ENCODE peak calls at places on chromosome 7, in eight cellular contexts. J is hepatocyte, H is coronary artery, R is ovary, I is neural crest cell, P is heart right ventricle, Z is A673, B is sigmoid colon. U is an unnamed sample.

GRCh38 chr7:137895301-137896201 is 48.8 kb upstream of the DGKI start:
- DNase-seq in Z (no peak), P (no peak), R (no peak), I (no peak), H (no peak), B (no peak), J (no peak), U (no peak)

GRCh38 chr7:94647295-94647694 is 8.6 kb downstream of the SGCE start:
- DNase-seq in I (no peak), R (no peak), H (no peak), P (no peak), B (no peak), J (no peak), Z (no peak), U (no peak)

GRCh38 chr7:67732898-67733297 is 736.3 kb downstream of the TYW1 start:
- DNase-seq in R (no peak), H (no peak), Z (no peak), I (no peak), P (no peak), J (no peak), B (no peak), U (no peak)

GRCh38 chr7:28964056-28964455 is 5.9 kb upstream of the TRIL start:
- DNase-seq in H (no peak), B (no peak), R (no peak), J (no peak), P (no peak), I (no peak), Z (no peak), U (no peak)

GRCh38 chr7:41203542-41203941 is 499.3 kb downstream of the INHBA start:
- DNase-seq in I (no peak), H (no peak), J (no peak), P (no peak), B (no peak), Z (no peak), R (no peak), U (no peak)

GRCh38 chr7:18886801-18887200 is 230.6 kb downstream of the TWIST1 start:
- DNase-seq in J (no peak), P (no peak), Z (no peak), I (no peak), R (no peak), H (no peak), B (no peak), U (no peak)

GRCh38 chr7:88218836-88219605 is 817 bp downstream of the SRI start:
- DNase-seq in R (peak), Z (peak), H (peak), B (peak), J (peak), P (peak), I (peak), U (no peak)

GRCh38 chr7:43758861-43759683 is 592 bp downstream of the BLVRA start:
- DNase-seq in I (peak), B (no peak), P (peak), R (peak), H (no peak), Z (peak), J (peak), U (no peak)

GRCh38 chr7:46916581-46916980 is 665.3 kb downstream of the TNS3 start:
- DNase-seq in J (no peak), Z (no peak), I (no peak), H (no peak), P (no peak), B (no peak), R (no peak), U (no peak)

GRCh38 chr7:20744913-20745587 is 41.6 kb downstream of the SP8 start:
- DNase-seq in I (no peak), R (no peak), P (no peak), B (no peak), H (no peak), Z (peak), J (peak), U (no peak)

GRCh38 chr7:45591101-45591906 is 17.1 kb downstream of the ADCY1 start:
- DNase-seq in I (no peak), R (peak), B (peak), J (no peak), Z (no peak), H (peak), P (no peak), U (peak)

GRCh38 chr7:234712-235553 is 42.6 kb downstream of the FAM20C start:
- DNase-seq in J (peak), R (peak), B (peak), H (peak), Z (no peak), P (peak), I (no peak), U (no peak)

GRCh38 chr7:2468227-2468626 is 8.0 kb downstream of the GRIFIN start:
- DNase-seq in H (peak), B (no peak), Z (no peak), P (no peak), I (no peak), J (no peak), R (no peak), U (no peak)

GRCh38 chr7:52799817-52800216 is 235.6 kb upstream of the POM121L12 start:
- DNase-seq in B (no peak), J (no peak), I (no peak), H (no peak), Z (no peak), P (no peak), R (no peak), U (no peak)
- TF ChIP-seq CTCF in B (no peak), J (no peak), I (no peak), H (no peak), Z (no peak), P (no peak), R (no peak), U (no peak)

GRCh38 chr7:134727711-134728110 is 51.7 kb upstream of the CALD1 start:
- DNase-seq in R (no peak), J (no peak), H (no peak), P (no peak), I (no peak), B (no peak), Z (no peak), U (no peak)

GRCh38 chr7:134722786-134723322 is 56.6 kb upstream of the CALD1 start:
- DNase-seq in H (no peak), B (peak), I (no peak), Z (no peak), R (no peak), P (no peak), J (no peak), U (no peak)

GRCh38 chr7:134723904-134724303 is 55.5 kb upstream of the CALD1 start:
- DNase-seq in I (no peak), J (no peak), H (no peak), Z (no peak), B (no peak), R (no peak), P (no peak), U (no peak)

GRCh38 chr7:134726581-134726980 is 52.9 kb upstream of the CALD1 start:
- DNase-seq in J (no peak), B (peak), I (no peak), H (no peak), Z (no peak), P (no peak), R (no peak), U (no peak)

GRCh38 chr7:134724606-134725005 is 54.8 kb upstream of the CALD1 start:
- DNase-seq in Z (peak), H (no peak), J (no peak), R (no peak), P (no peak), B (no peak), I (no peak), U (peak)
- TF ChIP-seq CTCF in Z (peak), H (no peak), J (peak), R (no peak), P (no peak), B (no peak), I (peak), U (peak)

DNA sequence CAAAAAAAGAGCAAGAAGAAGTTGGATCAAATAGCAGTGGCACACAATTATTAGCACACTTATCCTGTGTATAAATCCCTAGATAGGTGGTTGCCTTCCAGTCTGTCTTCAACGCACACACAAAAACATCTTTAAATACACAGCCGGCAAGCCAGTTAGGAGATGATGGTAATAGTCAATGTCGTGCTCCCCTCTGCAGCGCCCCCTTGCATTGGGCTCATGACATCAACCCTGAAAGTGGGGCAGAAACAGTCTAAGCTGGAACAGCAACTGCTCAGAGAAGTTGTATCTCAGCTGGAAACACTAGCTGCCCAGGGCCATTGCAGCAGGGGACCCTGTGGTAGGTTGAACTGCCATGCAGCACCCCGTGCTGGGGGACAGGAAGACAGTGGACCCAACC is 179.5 kb upstream of the YAE1 start:
- DNase-seq in R (no peak), H (no peak), Z (no peak), J (no peak), P (no peak), B (no peak), I (no peak), U (no peak)
- TF ChIP-seq CTCF in R (no peak), H (no peak), Z (peak), J (no peak), P (no peak), B (no peak), I (no peak), U (peak)

GRCh38 chr7:34075976-34076375 is 170.6 kb downstream of the BMPER start:
- DNase-seq in H (no peak), B (no peak), I (no peak), J (no peak), Z (no peak), P (no peak), R (no peak), U (no peak)

GRCh38 chr7:34077168-34077567 is 171.8 kb downstream of the BMPER start:
- DNase-seq in P (no peak), R (no peak), H (no peak), Z (no peak), B (no peak), J (no peak), I (no peak), U (no peak)

GRCh38 chr7:34073676-34074075 is 168.3 kb downstream of the BMPER start:
- DNase-seq in P (no peak), R (peak), Z (no peak), B (no peak), J (no peak), I (no peak), H (no peak), U (no peak)

GRCh38 chr7:34078864-34079263 is 173.5 kb downstream of the BMPER start:
- DNase-seq in I (no peak), Z (no peak), P (no peak), J (no peak), R (no peak), B (no peak), H (no peak), U (no peak)

GRCh38 chr7:34075543-34075942 is 170.2 kb downstream of the BMPER start:
- DNase-seq in I (no peak), J (no peak), B (no peak), P (no peak), Z (no peak), R (no peak), H (no peak), U (no peak)
- TF ChIP-seq CTCF in I (no peak), J (no peak), B (no peak), P (no peak), Z (no peak), R (no peak), H (no peak), U (no peak)

GRCh38 chr7:119643558-119643957 is 629.4 kb upstream of the KCND2 start:
- DNase-seq in B (no peak), H (no peak), I (no peak), Z (no peak), J (no peak), R (no peak), P (no peak), U (no peak)
- TF ChIP-seq CTCF in B (no peak), H (no peak), I (no peak), Z (no peak), J (no peak), R (no peak), P (no peak), U (no peak)

DNA sequence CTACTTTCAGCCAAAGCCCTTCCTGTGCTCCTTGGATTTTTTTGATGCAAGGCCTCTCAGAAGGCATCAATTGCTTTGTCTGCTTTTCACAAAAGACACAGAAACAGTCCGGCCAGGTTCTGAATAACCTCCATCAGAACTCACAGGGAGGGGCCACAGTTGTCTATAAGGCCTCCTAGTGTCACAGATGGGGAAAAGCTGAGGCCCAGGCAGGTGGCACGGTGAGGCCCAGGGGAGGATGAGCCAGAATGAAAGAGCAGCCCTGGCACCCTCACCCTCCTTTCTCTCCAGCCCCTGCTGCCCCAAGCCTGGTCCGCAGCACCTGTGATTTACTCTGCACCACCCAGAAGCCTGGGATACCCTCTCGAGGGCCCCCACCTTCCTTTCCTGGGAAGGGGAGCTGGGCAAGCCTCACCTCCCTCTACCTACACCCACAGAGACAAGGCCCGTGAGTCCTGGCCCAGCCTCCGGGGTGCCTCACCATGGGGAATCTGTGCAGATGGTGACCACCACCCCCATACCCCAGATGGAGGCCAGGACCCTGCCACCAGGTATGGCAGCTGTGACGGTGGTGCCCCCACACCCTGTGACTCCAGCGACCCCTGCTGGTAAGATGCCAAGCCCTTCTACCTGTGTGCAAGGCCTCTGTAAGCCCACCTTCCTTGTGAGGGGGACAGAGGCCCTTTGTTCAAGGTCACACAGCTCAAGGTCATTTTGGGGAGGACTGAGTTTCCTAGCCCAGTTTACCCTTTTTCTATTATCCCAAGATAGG is 26.2 kb upstream of the ZNF467 start:
- DNase-seq in I (no peak), J (peak), H (no peak), R (peak), B (no peak), Z (peak), P (no peak), U (no peak)
- TF ChIP-seq CTCF in I (peak), J (peak), H (no peak), R (no peak), B (no peak), Z (peak), P (no peak), U (no peak)

GRCh38 chr7:122901250-122901649 is 15.0 kb upstream of the CADPS2 start:
- DNase-seq in J (no peak), I (no peak), Z (peak), R (no peak), H (no peak), P (no peak), B (no peak), U (no peak)

GRCh38 chr7:122902751-122903495 is 16.7 kb upstream of the CADPS2 start:
- DNase-seq in J (no peak), R (no peak), Z (peak), B (no peak), I (no peak), H (no peak), P (no peak), U (no peak)
- TF ChIP-seq CTCF in J (no peak), R (no peak), Z (peak), B (no peak), I (peak), H (no peak), P (no peak), U (peak)

U was measured in H1.